ENCODE peak calls at places on chromosomes 7 and 10, in six cellular contexts. J, Q, Z, G, P and A are unnamed samples.

GRCh38 chr7:128880791-128881457 is 18.3 kb downstream of the ATP6V1F start:
- DNase-seq in P (no peak), Z (no peak), Q (no peak), J (no peak), G (no peak), A (no peak)

GRCh38 chr7:151087247-151088018 is 1.2 kb downstream of the AGAP3 start:
- DNase-seq in Q (no peak), J (peak; percentile 65), Z (no peak), P (peak; percentile 53), G (peak; percentile 52), A (no peak)

GRCh38 chr10:13712799-13713581 is 126.2 kb downstream of the PRPF18 start:
- DNase-seq in Q (no peak), G (peak; percentile 99), P (peak; percentile 60), Z (peak; percentile 90), J (peak; percentile 38), A (peak; percentile 93)

GRCh38 chr10:29411666-29412335 is 122.9 kb downstream of the LYZL1 start:
- DNase-seq in P (no peak), Q (no peak), G (no peak), Z (no peak), J (no peak), A (no peak)

GRCh38 chr10:88409236-88409635 is 173.9 kb downstream of the RNLS start:
- DNase-seq in G (peak; percentile 41), Z (no peak), P (no peak), J (no peak), Q (no peak), A (no peak)

GRCh38 chr7:141128506-141128905 is 54.6 kb downstream of the TMEM178B start:
- DNase-seq in G (no peak), Q (no peak), Z (no peak), P (no peak), J (no peak), A (no peak)

GRCh38 chr7:84261509-84261908 is 66.9 kb upstream of the SEMA3A start:
- DNase-seq in J (no peak), G (no peak), Z (no peak), Q (no peak), P (no peak), A (no peak)

GRCh38 chr10:117552156-117552620 is 9.6 kb downstream of the EMX2 start:
- DNase-seq in P (no peak), G (no peak), Q (no peak), Z (no peak), J (no peak), A (no peak)

GRCh38 chr7:134520130-134520529 is 7.2 kb upstream of the AKR1B10 start:
- DNase-seq in Z (no peak), P (no peak), J (no peak), G (peak; percentile 12), Q (no peak), A (no peak)

GRCh38 chr10:131773321-131773988 is 127.4 kb upstream of the PPP2R2D start:
- DNase-seq in Q (no peak), J (no peak), Z (no peak), G (no peak), P (no peak), A (no peak)

GRCh38 chr10:131774618-131775443 is 126.0 kb upstream of the PPP2R2D start:
- DNase-seq in J (no peak), G (no peak), P (no peak), Z (no peak), Q (no peak), A (no peak)

GRCh38 chr10:131775833-131776232 is 125.0 kb upstream of the PPP2R2D start:
- DNase-seq in J (no peak), P (no peak), G (no peak), Z (no peak), Q (no peak), A (no peak)

GRCh38 chr10:131775444-131775832 is 125.4 kb upstream of the PPP2R2D start:
- DNase-seq in J (no peak), Z (no peak), P (no peak), G (no peak), Q (no peak), A (no peak)

GRCh38 chr10:131773989-131774343 is 126.8 kb upstream of the PPP2R2D start:
- DNase-seq in G (no peak), P (no peak), Z (no peak), J (no peak), Q (no peak), A (no peak)
- H3K9me3 ChIP-seq in G (peaks cover 70% of the 10 kb centered on the region), P (peaks cover 28% of the 10 kb centered on the region), Z (peaks cover 30% of the 10 kb centered on the region), J (no peaks in the 10 kb centered on the region), Q (peaks cover 32% of the 10 kb centered on the region), A (peaks cover 95% of the 10 kb centered on the region)

GRCh38 chr10:24353319-24353718 is 144.4 kb downstream of the KIAA1217 start:
- DNase-seq in P (no peak), Q (no peak), Z (no peak), J (no peak), G (no peak), A (no peak)
- H3K4me3 ChIP-seq in P (no peak overlapping the region), Q (no peak overlapping the region), Z (no peak overlapping the region), J (no peak overlapping the region), G (no peak overlapping the region), A (no peak overlapping the region)

GRCh38 chr10:103066141-103067098 is 126.7 kb downstream of the NT5C2 start:
- DNase-seq in G (no peak), J (no peak), Q (no peak), P (no peak), Z (no peak), A (no peak)

GRCh38 chr10:103057980-103058568 is 135.0 kb downstream of the NT5C2 start:
- DNase-seq in J (no peak), Z (no peak), Q (no peak), P (no peak), G (peak; percentile 64), A (no peak)

GRCh38 chr10:103067951-103068350 is 125.1 kb downstream of the NT5C2 start:
- DNase-seq in Z (no peak), P (peak; percentile 28), G (peak; percentile 52), J (no peak), Q (no peak), A (no peak)

GRCh38 chr10:103067484-103067883 is 125.6 kb downstream of the NT5C2 start:
- DNase-seq in Z (no peak), G (no peak), P (no peak), Q (no peak), J (no peak), A (no peak)

GRCh38 chr10:103062854-103063642 is 130.0 kb downstream of the NT5C2 start:
- DNase-seq in Z (no peak), G (no peak), Q (no peak), P (peak; percentile 54), J (no peak), A (no peak)
- TF ChIP-seq CTCF in Z (peak; percentile 43), G (peak; percentile 35), Q (no peak), P (peak; percentile 35), J (no peak), A (peak; percentile 30)

GRCh38 chr10:108877130-108877529 is 1046.2 kb downstream of the XPNPEP1 start:
- DNase-seq in J (no peak), P (no peak), Z (no peak), G (peak; percentile 40), Q (no peak), A (peak; percentile 16)
- H3K9me3 ChIP-seq in J (no peaks in the 10 kb centered on the region), P (no peaks in the 10 kb centered on the region), Z (no peaks in the 10 kb centered on the region), G (no peaks in the 10 kb centered on the region), Q (no peaks in the 10 kb centered on the region), A (no peaks in the 10 kb centered on the region)

GRCh38 chr10:132234860-132235259 is 48.1 kb downstream of the DPYSL4 start:
- DNase-seq in P (no peak), J (no peak), Q (no peak), Z (no peak), G (no peak), A (no peak)
- H3K4me3 ChIP-seq in P (no peak overlapping the region), J (no peak overlapping the region), Q (no peak overlapping the region), Z (no peak overlapping the region), G (no peak overlapping the region), A (no peak overlapping the region)

GRCh38 chr7:3195160-3195559 is 105.9 kb upstream of the SDK1 start:
- DNase-seq in P (no peak), J (no peak), G (no peak), Z (no peak), Q (no peak), A (no peak)

GRCh38 chr7:3196629-3197028 is 104.4 kb upstream of the SDK1 start:
- DNase-seq in G (no peak), Q (no peak), P (no peak), Z (no peak), J (no peak), A (no peak)

GRCh38 chr7:3193721-3194120 is 107.3 kb upstream of the SDK1 start:
- DNase-seq in J (no peak), G (no peak), Q (no peak), Z (no peak), P (no peak), A (no peak)

GRCh38 chr7:3197567-3198212 is 103.4 kb upstream of the SDK1 start:
- DNase-seq in G (no peak), J (no peak), Q (no peak), P (no peak), Z (no peak), A (no peak)

DNA sequence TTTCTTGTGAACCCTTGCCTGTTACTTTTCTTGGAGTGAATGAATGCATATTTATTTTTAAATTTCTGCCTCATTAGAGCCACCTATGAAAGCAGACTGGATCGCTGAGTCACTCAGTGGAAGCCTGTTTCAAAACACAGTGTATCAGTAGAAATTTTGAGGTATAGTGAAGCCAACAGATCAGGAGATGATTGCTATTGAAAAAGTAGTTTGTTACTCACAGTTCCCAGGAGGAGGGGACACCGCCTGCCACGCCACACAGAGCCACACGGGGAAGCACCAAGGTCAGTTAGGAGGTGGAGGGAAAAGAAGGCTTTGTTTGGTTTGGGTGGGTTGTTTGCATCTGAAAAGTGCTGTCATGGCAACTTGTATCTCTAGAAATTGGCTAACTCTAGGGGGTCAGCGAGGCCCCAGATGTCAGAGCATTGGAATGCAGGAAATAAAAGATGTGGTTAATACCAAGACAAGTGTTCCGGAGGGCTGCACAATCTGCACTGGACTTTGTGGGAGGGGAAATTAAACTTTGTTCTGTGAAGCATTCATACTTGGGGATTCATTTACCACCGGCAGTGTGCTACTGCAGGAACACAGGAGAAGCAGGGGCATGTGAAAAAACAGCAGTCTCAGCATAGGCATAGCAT is 106.4 kb upstream of the SDK1 start:
- DNase-seq in G (peak; percentile 89), P (peak; percentile 86), Q (no peak), Z (no peak), J (peak; percentile 66), A (peak; percentile 78)
- TF ChIP-seq CTCF in G (peak; percentile 1), P (no peak), Q (no peak), Z (no peak), J (no peak), A (peak; percentile 42)

DNA sequence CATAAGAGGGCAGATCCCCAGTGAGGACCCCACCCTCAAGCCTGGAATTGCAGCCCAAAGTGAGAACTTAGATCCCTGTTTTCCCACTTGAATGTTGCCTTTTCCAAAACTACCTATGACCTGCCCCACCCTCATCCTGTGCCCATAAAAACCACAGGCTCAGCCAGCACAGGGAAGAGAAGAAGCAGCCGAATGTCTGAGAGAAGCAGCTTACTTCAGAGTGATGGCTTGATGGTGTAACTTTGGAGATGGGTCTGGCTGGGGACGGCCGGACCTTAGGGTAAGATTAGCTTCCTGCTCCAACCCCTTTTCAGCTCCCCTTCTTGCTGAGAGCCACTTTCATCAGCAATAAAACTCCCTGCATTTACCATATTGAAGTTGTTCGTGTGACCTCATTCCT is 5.7 kb downstream of the SLC25A40 start:
- DNase-seq in Q (no peak), J (no peak), Z (no peak), P (no peak), G (no peak), A (no peak)
- H3K9me3 ChIP-seq in Q (peaks cover 34% of the 10 kb centered on the region), J (no peaks in the 10 kb centered on the region), Z (peaks cover 38% of the 10 kb centered on the region), P (peaks cover 4% of the 10 kb centered on the region), G (peaks cover 18% of the 10 kb centered on the region), A (peaks cover 8% of the 10 kb centered on the region)